ENCODE peak calls at places on chromosome 14, in four cellular contexts. C is NCI-H2081; X is AG08395; Z is CD4-positive, alpha-beta T cell. S is an unnamed sample.

GRCh38 chr14:21107360-21107781 is 6.5 kb downstream of the TMEM253 start:
- DNase-seq in C (no peak), X (no peak), Z (no peak), S (no peak)

GRCh38 chr14:69715725-69716482 is 51.0 kb upstream of the SRSF5 start:
- DNase-seq in Z (no peak), X (peak; percentile 74), C (peak; percentile 93), S (peak; percentile 53)

GRCh38 chr14:39433452-39433813 is 1.2 kb upstream of the FBXO33 start:
- DNase-seq in Z (no peak), X (no peak), C (no peak), S (no peak)

GRCh38 chr14:104148433-104149277 is 10.3 kb downstream of the KIF26A start:
- DNase-seq in X (no peak), Z (no peak), C (no peak), S (peak; percentile 15)

GRCh38 chr14:103501921-103502669 is 20.5 kb downstream of the CKB start:
- DNase-seq in C (no peak), X (no peak), Z (no peak), S (no peak)

GRCh38 chr14:92400579-92401444 is 77.8 kb downstream of the SLC24A4 start:
- DNase-seq in Z (no peak), C (no peak), X (no peak), S (no peak)

GRCh38 chr14:96255501-96256366 is at the start of gene BDKRB1:
- DNase-seq in X (peak; percentile 86), Z (no peak), C (no peak), S (no peak)

GRCh38 chr14:30069536-30069935 is 141.9 kb upstream of the PRKD1 start:
- DNase-seq in C (no peak), X (no peak), Z (no peak), S (no peak)

GRCh38 chr14:95507174-95507573 is 9.3 kb downstream of the SYNE3 start:
- DNase-seq in Z (no peak), C (no peak), X (peak; percentile 96), S (peak; percentile 85)

GRCh38 chr14:103558071-103558882 is 4.2 kb downstream of the BAG5 start:
- DNase-seq in X (peak; percentile 62), C (no peak), Z (no peak), S (no peak)

GRCh38 chr14:31930493-31931225 is 146.4 kb upstream of the ARHGAP5 start:
- DNase-seq in Z (no peak), C (no peak), X (peak; percentile 67), S (no peak)

GRCh38 chr14:89185919-89186849 is 230.8 kb downstream of the FOXN3 start:
- DNase-seq in Z (no peak), C (no peak), X (peak; percentile 62), S (no peak)

GRCh38 chr14:51652168-51653095 is 722 bp downstream of the FRMD6 start:
- DNase-seq in X (no peak), Z (peak; percentile 0), C (no peak), S (peak; percentile 50)

GRCh38 chr14:80206351-80206750 is 5.0 kb downstream of the DIO2 start:
- DNase-seq in X (no peak), C (no peak), Z (no peak), S (no peak)

GRCh38 chr14:102568115-102568614 is 24.3 kb upstream of the RCOR1 start:
- DNase-seq in X (no peak), C (no peak), Z (peak; percentile 44), S (peak; percentile 39)